ENCODE peak calls at places on chromosomes 4 and X, in five cellular contexts. Q is SK-N-SH, Z is endothelial cell of umbilical vein, R is astrocyte, S is HCT116. D is an unnamed sample.

GRCh38 chr4:170853422-170854021 is 763.8 kb upstream of the AADAT start:
- DNase-seq in Z (no peak), S (peak; percentile 48), R (no peak), Q (peak; percentile 33), D (peak; percentile 61)

GRCh38 chrX:47160781-47161180 is 15.8 kb downstream of the RBM10 start:
- DNase-seq in S (no peak), R (no peak), Q (no peak), Z (no peak), D (no peak)

GRCh38 chr4:76651616-76652015 is 216.6 kb downstream of the SHROOM3 start:
- DNase-seq in Z (no peak), Q (no peak), R (peak; percentile 15), S (no peak), D (no peak)

GRCh38 chrX:74521961-74522833 is 92.2 kb downstream of the RLIM start:
- DNase-seq in R (peak; percentile 62), Q (peak; percentile 25), Z (no peak), S (no peak), D (no peak)

GRCh38 chr4:19806865-19807264 is 444.8 kb upstream of the SLIT2 start:
- DNase-seq in R (peak; percentile 36), Z (no peak), Q (no peak), S (no peak), D (no peak)

GRCh38 chr4:92234393-92235176 is 69.2 kb upstream of the GRID2 start:
- DNase-seq in Z (peak; percentile 83), R (peak; percentile 99), S (peak; percentile 7), Q (no peak), D (no peak)

GRCh38 chr4:152255437-152255836 is 280.5 kb downstream of the FBXW7 start:
- DNase-seq in Z (peak; percentile 83), R (peak; percentile 19), S (peak; percentile 48), Q (no peak), D (no peak)

GRCh38 chr4:128349921-128350320 is 62.3 kb upstream of the PGRMC2 start:
- DNase-seq in Q (no peak), S (no peak), R (peak; percentile 77), Z (no peak), D (no peak)

GRCh38 chrX:121832446-121832845 is 785.0 kb downstream of the GLUD2 start:
- DNase-seq in Z (no peak), Q (no peak), S (no peak), R (no peak), D (no peak)

GRCh38 chr4:30757357-30757756 is 37.2 kb downstream of the PCDH7 start:
- DNase-seq in S (peak; percentile 98), R (peak; percentile 98), Z (peak; percentile 90), Q (no peak), D (no peak)

GRCh38 chr4:40316782-40317635 is 18.1 kb upstream of the CHRNA9 start:
- DNase-seq in Q (peak; percentile 57), R (peak; percentile 93), S (peak; percentile 80), Z (peak; percentile 95), D (peak; percentile 94)

GRCh38 chrX:912677-913076 is 282.1 kb downstream of the SHOX start:
- DNase-seq in Q (no peak), S (no peak), Z (no peak), R (no peak), D (no peak)

GRCh38 chrX:39821011-39821708 is 276.6 kb downstream of the BCOR start:
- DNase-seq in S (no peak), Q (peak; percentile 86), Z (peak; percentile 13), R (peak; percentile 16), D (no peak)

GRCh38 chr4:38275331-38275821 is 315.2 kb downstream of the PTTG2 start:
- DNase-seq in Q (no peak), R (no peak), S (peak; percentile 37), Z (no peak), D (no peak)

GRCh38 chr4:48008021-48008596 is 8.4 kb downstream of the CNGA1 start:
- DNase-seq in R (no peak), Q (no peak), Z (no peak), S (peak; percentile 34), D (no peak)

GRCh38 chrX:22748093-22748999 is 251.4 kb upstream of the DDX53 start:
- DNase-seq in S (peak; percentile 19), Z (peak; percentile 46), Q (peak; percentile 40), R (peak; percentile 8), D (peak; percentile 80)

GRCh38 chr4:116122131-116122530 is 963.2 kb downstream of the TRAM1L1 start:
- DNase-seq in R (peak; percentile 1), Z (no peak), Q (no peak), S (no peak), D (no peak)

GRCh38 chr4:52838729-52839722 is 23.1 kb upstream of the RASL11B start:
- DNase-seq in R (no peak), Z (no peak), S (no peak), Q (no peak), D (no peak)

GRCh38 chrX:122582280-122582679 is 601.8 kb upstream of the GRIA3 start:
- DNase-seq in S (no peak), R (peak; percentile 75), Q (no peak), Z (no peak), D (no peak)

GRCh38 chr4:88104902-88105610 is 53.4 kb downstream of the ABCG2 start:
- DNase-seq in R (peak; percentile 78), Z (peak; percentile 87), S (no peak), Q (peak; percentile 41), D (no peak)

GRCh38 chr4:174532479-174532878 is 10.2 kb upstream of the HPGD start:
- DNase-seq in Z (no peak), S (no peak), Q (no peak), R (no peak), D (no peak)

GRCh38 chr4:176492648-176493302 is 173.0 kb downstream of the SPCS3 start:
- DNase-seq in Z (peak; percentile 29), S (no peak), R (peak; percentile 30), Q (no peak), D (no peak)

GRCh38 chr4:680565-680930 is 6.2 kb downstream of the MYL5 start:
- DNase-seq in Z (no peak), R (no peak), S (no peak), Q (peak; percentile 69), D (no peak)

GRCh38 chr4:171648926-171649325 is 164.3 kb upstream of the GALNTL6 start:
- DNase-seq in S (no peak), R (no peak), Z (no peak), Q (no peak), D (no peak)

GRCh38 chr4:37803348-37803973 is 23.0 kb upstream of the PGM2 start:
- DNase-seq in R (peak; percentile 32), Z (peak; percentile 74), S (no peak), Q (peak; percentile 25), D (peak; percentile 73)

GRCh38 chrX:40383969-40384368 is 196.8 kb upstream of the ATP6AP2 start:
- DNase-seq in Z (no peak), R (peak; percentile 24), Q (no peak), S (no peak), D (no peak)

GRCh38 chr4:104344342-104344980 is 150.2 kb downstream of the CXXC4 start:
- DNase-seq in R (no peak), S (no peak), Q (no peak), Z (no peak), D (no peak)

GRCh38 chrX:112628288-112628687 is 51.5 kb downstream of the LHFPL1 start:
- DNase-seq in Z (no peak), S (no peak), Q (no peak), R (no peak), D (no peak)

GRCh38 chr4:16083217-16084191 is at the start of gene PROM1:
- DNase-seq in Z (no peak), S (peak; percentile 37), Q (peak; percentile 81), R (no peak), D (no peak)

GRCh38 chr4:16082424-16083216 is 1.2 kb downstream of the PROM1 start:
- DNase-seq in Q (peak; percentile 73), S (no peak), Z (peak; percentile 30), R (peak; percentile 27), D (no peak)

GRCh38 chr4:16078195-16078756 is 5.5 kb downstream of the PROM1 start:
- DNase-seq in S (no peak), R (no peak), Z (no peak), Q (no peak), D (no peak)

GRCh38 chr4:16079046-16079445 is 4.8 kb downstream of the PROM1 start:
- DNase-seq in S (no peak), R (peak; percentile 26), Q (no peak), Z (no peak), D (no peak)

GRCh38 chr4:16082038-16082423 is 1.8 kb downstream of the PROM1 start:
- DNase-seq in R (no peak), Q (peak; percentile 27), S (no peak), Z (no peak), D (no peak)
- H3K4me3 ChIP-seq in R (peak overlapping the region; percentile 21), Q (peak overlapping the region; percentile 46), S (no peak overlapping the region), Z (no peak overlapping the region), D (no peak overlapping the region)

GRCh38 chr4:1890979-1891378 is 19.8 kb downstream of the NSD2 start:
- DNase-seq in Z (no peak), Q (no peak), R (no peak), S (no peak), D (no peak)
- H4K20me1 ChIP-seq in Z (no peaks in the 10 kb centered on the region), Q (peaks cover 95% of the 10 kb centered on the region), R (peaks cover 56% of the 10 kb centered on the region), S (peaks cover 13% of the 10 kb centered on the region), D (peaks cover 25% of the 10 kb centered on the region)

GRCh38 chr4:139900964-139901376 is 235.4 kb downstream of the MGST2 start:
- DNase-seq in Q (no peak), S (no peak), R (no peak), Z (no peak), D (no peak)
- H3K4me3 ChIP-seq in Q (no peak overlapping the region), S (no peak overlapping the region), R (no peak overlapping the region), Z (no peak overlapping the region), D (no peak overlapping the region)

GRCh38 chr4:26375589-26375988 is 54.8 kb downstream of the RBPJ start:
- DNase-seq in Q (no peak), R (no peak), S (no peak), Z (no peak), D (no peak)

GRCh38 chr4:26379837-26380236 is 59.0 kb downstream of the RBPJ start:
- DNase-seq in S (no peak), Q (no peak), Z (no peak), R (no peak), D (no peak)

GRCh38 chr4:26380740-26381139 is 59.9 kb downstream of the RBPJ start:
- DNase-seq in Z (no peak), Q (no peak), R (no peak), S (no peak), D (no peak)

GRCh38 chr4:26372525-26373172 is 51.8 kb downstream of the RBPJ start:
- DNase-seq in Q (peak; percentile 51), R (peak; percentile 84), S (no peak), Z (peak; percentile 68), D (peak; percentile 65)

DNA sequence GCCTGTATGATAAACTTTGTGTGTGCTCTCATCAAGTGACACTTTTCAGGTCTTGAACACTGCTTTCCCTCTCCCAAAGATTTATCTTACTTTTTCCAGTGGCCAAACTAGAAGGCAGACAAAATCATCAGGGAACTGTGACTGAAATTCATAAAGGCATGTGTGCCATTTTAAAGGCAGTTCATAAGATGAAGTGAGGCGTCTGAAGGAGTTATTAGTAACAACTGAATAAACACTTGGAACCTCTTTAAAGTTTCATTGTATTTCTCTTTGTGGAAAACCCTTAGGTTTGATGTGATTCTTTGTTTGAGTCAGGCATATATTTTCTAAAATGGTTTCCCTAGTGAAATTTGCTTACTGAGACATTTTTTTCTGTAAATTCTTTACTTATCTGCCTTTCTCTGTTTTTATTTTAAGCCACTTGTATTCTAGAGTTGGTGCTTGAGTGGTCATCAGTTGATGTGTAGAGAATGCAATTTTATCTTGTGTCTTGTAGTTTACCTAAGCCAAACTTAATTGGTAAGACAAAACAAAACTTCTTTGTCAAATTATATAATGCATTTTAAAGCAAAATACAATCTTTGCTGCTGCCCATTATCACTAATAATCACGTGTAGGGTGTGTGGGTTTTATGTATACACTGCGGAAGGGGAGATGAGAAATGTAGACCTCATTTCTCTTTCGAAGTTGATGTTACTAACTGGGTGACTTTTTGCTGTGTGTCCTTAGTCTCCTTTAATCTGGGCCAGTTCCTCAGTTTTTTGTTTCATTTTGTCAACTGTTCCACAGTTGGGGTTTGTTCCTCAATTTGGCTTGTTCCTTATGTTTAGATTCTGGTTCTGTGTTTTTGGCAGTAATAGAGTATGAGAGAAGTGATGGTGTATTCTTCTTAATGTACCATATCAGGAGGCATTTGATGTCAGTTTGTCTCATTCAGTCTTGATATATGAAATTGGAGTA is 56.8 kb downstream of the RBPJ start:
- DNase-seq in S (no peak), Z (no peak), R (peak; percentile 10), Q (no peak), D (no peak)
- H4K20me1 ChIP-seq in S (peaks cover 6% of the 10 kb centered on the region), Z (peaks cover 5% of the 10 kb centered on the region), R (peaks cover 88% of the 10 kb centered on the region), Q (no peaks in the 10 kb centered on the region), D (peaks cover 39% of the 10 kb centered on the region)

D was measured in Karpas-422.